ENCODE peak calls at places on chromosomes 3 and 15, in seven cellular contexts. Q is H9; Z is ascending aorta; C is CD8-positive, alpha-beta T cell; O is OCI-LY7; T is WERI-Rb-1; D is left lung. N is an unnamed sample. For H3K9me3, the result is how much of the 10 kb centered on the place peaks cover.

GRCh38 chr15:85711590-85712192 is 83.0 kb downstream of the KLHL25 start:
- DNase-seq in Q (no peak), Z (no peak), C (no peak), O (no peak), T (no peak), D (no peak), N (no peak)

GRCh38 chr3:129346690-129347440 is 68.2 kb downstream of the HMCES start:
- DNase-seq in Q (no peak), Z (no peak), C (no peak), O (peak), T (no peak), D (no peak), N (no peak)

GRCh38 chr3:150180349-150180748 is 209.7 kb upstream of the PFN2 start:
- DNase-seq in Q (no peak), Z (no peak), C (no peak), O (no peak), T (no peak), D (no peak), N (no peak)

GRCh38 chr15:81786776-81787175 is 259.0 kb downstream of the MEX3B start:
- DNase-seq in Q (no peak), Z (no peak), C (no peak), O (no peak), T (no peak), D (no peak), N (no peak)

GRCh38 chr3:11096266-11097135 is 57.8 kb upstream of the HRH1 start:
- DNase-seq in Q (peak), Z (peak), C (peak), O (no peak), T (peak), D (peak), N (peak)

GRCh38 chr3:53612508-53612907 is 118.1 kb downstream of the CACNA1D start:
- DNase-seq in Q (no peak), Z (no peak), C (no peak), O (no peak), T (no peak), D (no peak), N (no peak)

GRCh38 chr3:124686028-124686670 is 44.1 kb upstream of the UMPS start:
- DNase-seq in Q (no peak), Z (no peak), C (no peak), O (no peak), T (no peak), D (no peak), N (no peak)

GRCh38 chr3:37392957-37393356 is 218.6 kb upstream of the LRRFIP2 start:
- DNase-seq in Q (no peak), Z (no peak), C (no peak), O (no peak), T (no peak), D (no peak), N (no peak)

GRCh38 chr3:171187706-171188290 is 161.3 kb upstream of the SLC2A2 start:
- DNase-seq in Q (no peak), Z (no peak), C (no peak), O (peak), T (peak), D (no peak), N (no peak)

GRCh38 chr3:46607603-46608028 is 4.7 kb upstream of the FAM240A start:
- DNase-seq in Q (peak), Z (no peak), C (no peak), O (no peak), T (no peak), D (no peak), N (no peak)

GRCh38 chr15:40847225-40847961 is 3.5 kb downstream of the SPINT1 start:
- DNase-seq in Q (peak), Z (no peak), C (no peak), O (peak), T (peak), D (peak), N (peak)

GRCh38 chr3:112676659-112677234 is 35.8 kb upstream of the CCDC80 start:
- DNase-seq in Q (peak), Z (peak), C (peak), O (peak), T (no peak), D (peak), N (peak)

GRCh38 chr15:67512140-67512539 is 8.8 kb upstream of the C15orf61 start:
- DNase-seq in Q (no peak), Z (no peak), C (no peak), O (no peak), T (no peak), D (no peak), N (no peak)

GRCh38 chr3:67940200-67940952 is 286.0 kb upstream of the SUCLG2 start:
- DNase-seq in Q (no peak), Z (no peak), C (no peak), O (peak), T (no peak), D (no peak), N (no peak)

GRCh38 chr15:82809308-82810060 is at the start of gene WHAMM:
- DNase-seq in Q (peak), Z (peak), C (peak), O (peak), T (peak), D (peak), N (peak)

GRCh38 chr15:26537653-26538052 is 235.2 kb downstream of the GABRB3 start:
- DNase-seq in Q (no peak), Z (no peak), C (no peak), O (no peak), T (no peak), D (no peak), N (no peak)
- H3K9me3 ChIP-seq in Q (under half), Z (under half), C (under half), O (under half), T (under half), D (under half), N (under half)

DNA sequence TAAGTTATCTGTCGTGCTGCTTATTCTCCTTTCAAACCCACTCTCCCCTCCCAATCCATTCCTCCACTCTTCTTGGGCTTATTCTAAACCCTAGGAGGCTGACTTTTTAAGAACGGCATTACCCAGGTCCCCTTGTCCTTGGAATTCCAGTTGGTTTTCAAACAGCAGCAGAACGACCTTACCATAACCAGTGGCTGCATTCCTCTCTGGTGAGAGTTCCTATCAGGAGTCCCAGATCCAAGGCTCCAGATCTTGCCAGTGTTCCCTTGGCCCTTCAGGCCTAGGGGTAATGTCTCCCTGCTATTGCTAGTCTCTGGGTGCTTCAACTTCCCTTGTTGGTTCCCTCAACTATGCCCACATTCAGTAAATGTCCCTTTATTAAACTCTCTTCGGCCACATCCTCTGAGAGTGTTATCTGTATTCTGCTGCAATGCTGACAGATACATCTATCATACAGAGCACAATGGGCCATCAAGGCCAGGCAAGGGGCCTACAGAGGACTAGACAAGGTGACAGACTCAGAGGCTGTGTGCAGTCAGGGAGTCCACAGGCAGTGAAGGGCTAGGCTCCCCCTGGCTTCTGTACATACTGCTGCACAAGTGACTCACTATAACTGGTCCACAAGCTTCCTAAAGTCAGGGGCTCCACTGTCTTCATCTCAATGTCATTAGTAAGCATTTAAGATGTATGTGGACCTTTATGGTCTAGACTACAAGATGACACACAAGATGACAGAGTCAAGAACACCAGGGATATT is 10.1 kb downstream of the LYSMD2 start:
- DNase-seq in Q (no peak), Z (no peak), C (no peak), O (no peak), T (no peak), D (no peak), N (no peak)
- TF ChIP-seq CTCF in Q (no peak), Z (no peak), C (no peak), O (peak), T (no peak), D (no peak), N (no peak)

GRCh38 chr15:101182215-101182614 is 69.6 kb downstream of the CHSY1 start:
- DNase-seq in Q (no peak), Z (no peak), C (no peak), O (no peak), T (no peak), D (no peak), N (no peak)

GRCh38 chr15:101179341-101180153 is 72.3 kb downstream of the CHSY1 start:
- DNase-seq in Q (no peak), Z (no peak), C (no peak), O (no peak), T (no peak), D (no peak), N (no peak)

GRCh38 chr15:101180620-101181307 is 71.1 kb downstream of the CHSY1 start:
- DNase-seq in Q (no peak), Z (no peak), C (no peak), O (no peak), T (no peak), D (no peak), N (no peak)

GRCh38 chr15:101183226-101183925 is 68.5 kb downstream of the CHSY1 start:
- DNase-seq in Q (no peak), Z (no peak), C (no peak), O (no peak), T (no peak), D (no peak), N (no peak)

GRCh38 chr15:101181349-101181748 is 70.5 kb downstream of the CHSY1 start:
- DNase-seq in Q (no peak), Z (no peak), C (no peak), O (no peak), T (no peak), D (no peak), N (no peak)
- H3K9me3 ChIP-seq in Q (under half), Z (under half), C (under half), O (under half), T (under half), D (under half), N (under half)

GRCh38 chr3:195446359-195446758 is 3.5 kb upstream of the ACAP2 start:
- DNase-seq in Q (no peak), Z (no peak), C (no peak), O (peak), T (no peak), D (no peak), N (no peak)
- TF ChIP-seq CTCF in Q (no peak), Z (no peak), C (no peak), O (peak), T (no peak), D (no peak), N (no peak)

GRCh38 chr15:22232675-22233074 is 152.3 kb downstream of the OR4M2 start:
- DNase-seq in Q (no peak), Z (no peak), C (no peak), O (no peak), T (no peak), D (no peak), N (no peak)
- H3K9me3 ChIP-seq in Q (half or more), Z (under half), C (under half), O (under half), T (under half), D (under half), N (under half)

GRCh38 chr3:71649757-71650156 is 66.2 kb upstream of the FOXP1 start:
- DNase-seq in Q (no peak), Z (no peak), C (no peak), O (no peak), T (no peak), D (no peak), N (no peak)
- TF ChIP-seq CTCF in Q (no peak), Z (no peak), C (no peak), O (no peak), T (no peak), D (no peak), N (no peak)

N was measured in left ventricle myocardium inferior.